ENCODE peak calls at places on chromosome 9, in ten cellular contexts. H is GM18507; V is KG1; D is T-helper 2 cell; W is cardiac muscle cell; I is GM23338; O is right cardiac atrium; R is NCI-H345; S is GM10248; C is activated T-helper 9 cell treated with anti-CD3 and anti-CD28 coated beads, Interleukin-2, amount 50 U/mL, for 16 hours. U is an unnamed sample.

GRCh38 chr9:85431396-85432102 is 310.2 kb downstream of the AGTPBP1 start:
- DNase-seq in H (no peak), V (no peak), D (no peak), W (no peak), I (no peak), O (no peak), R (no peak), S (no peak), C (no peak), U (no peak)

GRCh38 chr9:37144762-37145161 is 24.4 kb downstream of the ZCCHC7 start:
- DNase-seq in H (no peak), V (no peak), D (no peak), W (no peak), I (peak), O (no peak), R (no peak), S (peak), C (no peak), U (no peak)

GRCh38 chr9:12854218-12854617 is 79.4 kb downstream of the LURAP1L start:
- DNase-seq in H (no peak), V (no peak), D (no peak), W (no peak), I (no peak), O (no peak), R (no peak), S (no peak), C (no peak), U (no peak)

GRCh38 chr9:21831841-21832509 is 29.5 kb downstream of the MTAP start:
- DNase-seq in H (peak), V (no peak), D (no peak), W (peak), I (no peak), O (no peak), R (no peak), S (peak), C (peak), U (no peak)

GRCh38 chr9:93124793-93125192 is 9.3 kb downstream of the NINJ1 start:
- DNase-seq in H (no peak), V (no peak), D (no peak), W (no peak), I (no peak), O (peak), R (no peak), S (no peak), C (no peak), U (no peak)

GRCh38 chr9:123048748-123049147 is 15.3 kb downstream of the GPR21 start:
- DNase-seq in H (no peak), V (no peak), D (no peak), W (no peak), I (no peak), O (no peak), R (no peak), S (no peak), C (no peak), U (no peak)

GRCh38 chr9:133204993-133205336 is 4.1 kb downstream of the OBP2B start:
- DNase-seq in H (no peak), V (no peak), D (no peak), W (no peak), I (no peak), O (no peak), R (no peak), S (no peak), C (no peak), U (no peak)

GRCh38 chr9:121690316-121690715 is 38.9 kb downstream of the DAB2IP start:
- DNase-seq in H (no peak), V (no peak), D (no peak), W (no peak), I (no peak), O (no peak), R (no peak), S (no peak), C (no peak), U (no peak)

GRCh38 chr9:95313010-95313498 is 4.5 kb downstream of the FANCC start:
- DNase-seq in H (no peak), V (no peak), D (no peak), W (peak), I (peak), O (peak), R (no peak), S (no peak), C (no peak), U (peak)

GRCh38 chr9:77435688-77436087 is 212.4 kb downstream of the GNA14 start:
- DNase-seq in H (no peak), V (no peak), D (no peak), W (peak), I (no peak), O (no peak), R (no peak), S (no peak), C (no peak), U (no peak)

GRCh38 chr9:103821115-103821514 is 273.0 kb upstream of the SMC2 start:
- DNase-seq in H (no peak), V (no peak), D (no peak), W (no peak), I (no peak), O (no peak), R (no peak), S (no peak), C (no peak), U (no peak)

GRCh38 chr9:2857564-2858198 is 13.8 kb upstream of the PUM3 start:
- DNase-seq in H (peak), V (peak), D (peak), W (peak), I (peak), O (peak), R (peak), S (peak), C (peak), U (peak)

GRCh38 chr9:133158695-133159094 is 5.0 kb downstream of the GBGT1 start:
- DNase-seq in H (no peak), V (no peak), D (no peak), W (no peak), I (no peak), O (no peak), R (no peak), S (no peak), C (no peak), U (no peak)

GRCh38 chr9:29697011-29697410 is 2123.7 kb upstream of the C9orf72 start:
- DNase-seq in H (no peak), V (no peak), D (no peak), W (no peak), I (no peak), O (no peak), R (no peak), S (no peak), C (no peak), U (no peak)

GRCh38 chr9:127519301-127520166 is 68.2 kb downstream of the LRSAM1 start:
- DNase-seq in H (no peak), V (peak), D (no peak), W (peak), I (no peak), O (peak), R (no peak), S (peak), C (peak), U (peak)

GRCh38 chr9:137029058-137029922 is 1.3 kb upstream of the ABCA2 start:
- DNase-seq in H (peak), V (peak), D (peak), W (peak), I (peak), O (peak), R (peak), S (peak), C (peak), U (peak)

GRCh38 chr9:72597181-72597517 is 75.7 kb downstream of the TMC1 start:
- DNase-seq in H (no peak), V (no peak), D (no peak), W (no peak), I (peak), O (no peak), R (no peak), S (no peak), C (no peak), U (no peak)

GRCh38 chr9:92626484-92626883 is 43.4 kb downstream of the IPPK start:
- DNase-seq in H (no peak), V (no peak), D (no peak), W (no peak), I (no peak), O (no peak), R (no peak), S (no peak), C (no peak), U (no peak)

GRCh38 chr9:133371261-133371711 is 4.6 kb downstream of the SURF4 start:
- DNase-seq in H (no peak), V (no peak), D (peak), W (no peak), I (no peak), O (peak), R (no peak), S (no peak), C (peak), U (no peak)

GRCh38 chr9:136084191-136084944 is 10.7 kb downstream of the NACC2 start:
- DNase-seq in H (no peak), V (no peak), D (no peak), W (no peak), I (no peak), O (peak), R (no peak), S (no peak), C (no peak), U (peak)

GRCh38 chr9:113949206-113950078 is 73.3 kb downstream of the ZNF618 start:
- DNase-seq in H (no peak), V (no peak), D (no peak), W (no peak), I (no peak), O (no peak), R (no peak), S (no peak), C (no peak), U (no peak)

GRCh38 chr9:81391457-81391825 is 297.9 kb downstream of the TLE1 start:
- DNase-seq in H (no peak), V (no peak), D (no peak), W (no peak), I (no peak), O (no peak), R (no peak), S (no peak), C (no peak), U (no peak)

GRCh38 chr9:100515578-100516494 is 42.9 kb downstream of the TMEFF1 start:
- DNase-seq in H (no peak), V (no peak), D (no peak), W (peak), I (peak), O (no peak), R (no peak), S (no peak), C (no peak), U (no peak)

GRCh38 chr9:40884072-40884901 is 244.2 kb downstream of the FOXD4L6 start:
- DNase-seq in H (no peak), V (no peak), D (no peak), W (no peak), I (no peak), O (peak), R (no peak), S (peak), C (no peak), U (no peak)

U was measured in heart left ventricle.